ENCODE peak calls at places on chromosomes 12 and 14, in five cellular contexts. L is amniotic stem cell, K is GM18507, Y is left lobe of liver, B is fibroblast of the aortic adventitia. G is an unnamed sample.

GRCh38 chr12:84974177-84974815 is 61.7 kb upstream of the SLC6A15 start:
- DNase-seq in Y (no peak), B (no peak), L (no peak), K (no peak), G (no peak)

GRCh38 chr14:104799657-104800599 is 973 bp upstream of the ZBTB42 start:
- DNase-seq in B (peak; percentile 63), L (peak; percentile 51), K (peak; percentile 72), Y (peak; percentile 87), G (peak; percentile 92)

GRCh38 chr12:130339946-130340345 is 2.3 kb downstream of the PIWIL1 start:
- DNase-seq in B (no peak), L (no peak), K (no peak), Y (no peak), G (no peak)

GRCh38 chr12:104204690-104205480 is 10.7 kb upstream of the TXNRD1 start:
- DNase-seq in Y (no peak), K (no peak), B (no peak), L (no peak), G (no peak)

GRCh38 chr12:104632724-104633181 is 176.0 kb downstream of the CHST11 start:
- DNase-seq in Y (no peak), K (no peak), L (no peak), B (peak; percentile 58), G (no peak)

GRCh38 chr12:25699454-25699853 is 146.4 kb upstream of the LMNTD1 start:
- DNase-seq in B (peak; percentile 43), K (no peak), L (no peak), Y (no peak), G (no peak)

GRCh38 chr14:89292579-89293348 is 124.3 kb downstream of the FOXN3 start:
- DNase-seq in B (no peak), Y (no peak), L (no peak), K (no peak), G (no peak)

GRCh38 chr12:6963016-6963731 is 7.3 kb downstream of the PHB2 start:
- DNase-seq in L (no peak), B (no peak), K (no peak), Y (peak; percentile 50), G (peak; percentile 50)

GRCh38 chr14:104149617-104150141 is 11.3 kb downstream of the KIF26A start:
- DNase-seq in Y (no peak), B (no peak), L (no peak), K (no peak), G (peak; percentile 59)

GRCh38 chr12:130868412-130868811 is 3.5 kb upstream of the RAN start:
- DNase-seq in Y (no peak), K (no peak), L (no peak), B (no peak), G (no peak)

GRCh38 chr12:532908-533565 is 73.3 kb downstream of the B4GALNT3 start:
- DNase-seq in B (peak; percentile 9), L (peak; percentile 81), Y (no peak), K (no peak), G (no peak)

GRCh38 chr12:89756638-89757321 is 48.1 kb upstream of the ATP2B1 start:
- DNase-seq in B (peak; percentile 99), K (peak; percentile 64), L (peak; percentile 98), Y (no peak), G (no peak)

GRCh38 chr14:100268591-100269207 is 29.8 kb downstream of the YY1 start:
- DNase-seq in B (peak; percentile 20), L (no peak), K (no peak), Y (no peak), G (no peak)

GRCh38 chr14:62101189-62101588 is 339.0 kb downstream of the SNAPC1 start:
- DNase-seq in L (no peak), Y (no peak), K (no peak), B (no peak), G (no peak)

GRCh38 chr14:71803539-71804260 is 128.5 kb upstream of the RGS6 start:
- DNase-seq in Y (no peak), L (no peak), K (no peak), B (peak; percentile 39), G (no peak)

GRCh38 chr12:68451261-68452091 is 119.3 kb upstream of the MDM1 start:
- DNase-seq in L (no peak), B (peak; percentile 99), Y (peak; percentile 49), K (no peak), G (no peak)

GRCh38 chr12:92224685-92225331 is 79.2 kb upstream of the BTG1 start:
- DNase-seq in B (peak; percentile 73), K (no peak), Y (no peak), L (peak; percentile 5), G (no peak)

GRCh38 chr14:96001866-96002510 is 37.2 kb upstream of the C14orf132 start:
- DNase-seq in L (no peak), Y (no peak), B (no peak), K (no peak), G (no peak)

GRCh38 chr12:26832817-26833691 is at the start of gene ITPR2:
- DNase-seq in Y (peak; percentile 97), L (peak; percentile 74), K (peak; percentile 98), B (peak; percentile 80), G (peak; percentile 98)

GRCh38 chr12:94305293-94305957 is 154.2 kb downstream of the CEP83 start:
- DNase-seq in Y (no peak), K (no peak), L (no peak), B (peak; percentile 56), G (no peak)

GRCh38 chr14:100131181-100131580 is 28.3 kb downstream of the DEGS2 start:
- DNase-seq in L (no peak), Y (no peak), K (no peak), B (no peak), G (no peak)

GRCh38 chr12:89328483-89329030 is 23.7 kb downstream of the DUSP6 start:
- DNase-seq in K (no peak), B (no peak), Y (no peak), L (no peak), G (no peak)

GRCh38 chr12:65204886-65205525 is 35.6 kb downstream of the LEMD3 start:
- DNase-seq in K (no peak), B (no peak), Y (no peak), L (no peak), G (no peak)

GRCh38 chr12:65877836-65878235 is 53.6 kb downstream of the HMGA2 start:
- DNase-seq in K (no peak), Y (no peak), B (no peak), L (no peak), G (no peak)

GRCh38 chr14:101558739-101559240 is 2.5 kb upstream of the DIO3 start:
- DNase-seq in K (no peak), L (no peak), B (no peak), Y (no peak), G (no peak)

GRCh38 chr12:906077-906585 is 43.4 kb downstream of the RAD52 start:
- DNase-seq in K (no peak), B (no peak), Y (no peak), L (no peak), G (no peak)

GRCh38 chr12:131065801-131066200 is 112.1 kb downstream of the ADGRD1 start:
- DNase-seq in B (no peak), K (no peak), Y (peak; percentile 24), L (no peak), G (peak; percentile 31)

GRCh38 chr14:103594265-103594664 is 31.5 kb downstream of the COA8 start:
- DNase-seq in Y (no peak), L (peak; percentile 33), B (no peak), K (no peak), G (no peak)

GRCh38 chr14:30456296-30456695 is 102.7 kb upstream of the G2E3 start:
- DNase-seq in Y (no peak), B (no peak), K (no peak), L (no peak), G (no peak)

GRCh38 chr14:51121096-51121495 is 26.2 kb upstream of the TRIM9 start:
- DNase-seq in L (no peak), K (no peak), Y (no peak), B (no peak), G (no peak)

GRCh38 chr12:6891637-6892036 is 13.0 kb upstream of the LRRC23 start:
- DNase-seq in B (no peak), K (no peak), Y (no peak), L (no peak), G (no peak)

GRCh38 chr14:69713127-69713800 is 53.7 kb upstream of the SRSF5 start:
- DNase-seq in B (no peak), Y (no peak), L (no peak), K (no peak), G (no peak)

GRCh38 chr12:120265483-120266179 is at the start of gene PXN:
- DNase-seq in B (peak; percentile 77), L (peak; percentile 36), K (peak; percentile 92), Y (peak; percentile 91), G (peak; percentile 94)

GRCh38 chr12:68940731-68941130 is 7.8 kb upstream of the CPM start:
- DNase-seq in K (no peak), L (no peak), B (no peak), Y (no peak), G (no peak)

GRCh38 chr12:6235906-6236640 is 35.9 kb downstream of the CD9 start:
- DNase-seq in K (no peak), Y (no peak), B (no peak), L (no peak), G (no peak)

GRCh38 chr12:3218150-3218845 is 141.1 kb downstream of the TSPAN9 start:
- DNase-seq in Y (peak; percentile 61), K (peak; percentile 25), L (peak; percentile 61), B (peak; percentile 85), G (peak; percentile 69)

G was measured in right lobe of liver.